ENCODE peak calls at places on chromosomes 16 and 17, in five cellular contexts. Q is K562, E is HCT116, T is endothelial cell of umbilical vein, V is H1. W is an unnamed sample.

GRCh38 chr17:35293151-35293837 is 50.4 kb downstream of the SLFN5 start:
- DNase-seq in E (no peak), T (no peak), Q (no peak), V (no peak), W (no peak)

GRCh38 chr17:50519141-50519834 is 11.0 kb downstream of the MYCBPAP start:
- DNase-seq in T (no peak), Q (no peak), E (no peak), V (no peak), W (no peak)

GRCh38 chr17:82967268-82968032 is 112.0 kb upstream of the METRNL start:
- DNase-seq in E (no peak), V (no peak), T (no peak), Q (no peak), W (no peak)

GRCh38 chr16:81843243-81843582 is 64.1 kb downstream of the PLCG2 start:
- DNase-seq in Q (no peak), T (no peak), V (no peak), E (peak), W (no peak)

GRCh38 chr17:78422872-78423588 is 44.6 kb downstream of the PGS1 start:
- DNase-seq in Q (no peak), V (no peak), T (no peak), E (no peak), W (no peak)

GRCh38 chr16:51636913-51637743 is 486.1 kb upstream of the SALL1 start:
- DNase-seq in Q (no peak), T (no peak), E (no peak), V (peak), W (peak)

GRCh38 chr16:24929409-24929808 is 83.6 kb downstream of the SLC5A11 start:
- DNase-seq in Q (no peak), E (no peak), T (no peak), V (no peak), W (no peak)

GRCh38 chr16:70736454-70737376 is 50.9 kb upstream of the MTSS2 start:
- DNase-seq in V (no peak), T (no peak), E (no peak), Q (no peak), W (peak)

GRCh38 chr17:28427372-28427771 is 21.4 kb upstream of the SLC46A1 start:
- DNase-seq in E (no peak), Q (no peak), V (no peak), T (no peak), W (no peak)

GRCh38 chr16:3363793-3364192 is 8.1 kb downstream of the OR2C1 start:
- DNase-seq in V (no peak), T (no peak), E (peak), Q (peak), W (peak)

GRCh38 chr16:29760567-29761279 is 14.9 kb upstream of the C16orf54 start:
- DNase-seq in T (no peak), E (no peak), V (no peak), Q (no peak), W (no peak)

GRCh38 chr16:63577891-63578290 is 1541.7 kb upstream of the CDH8 start:
- DNase-seq in Q (no peak), T (no peak), V (no peak), E (no peak), W (peak)

GRCh38 chr17:75881678-75882454 is 3.5 kb upstream of the TRIM47 start:
- DNase-seq in Q (no peak), E (no peak), V (no peak), T (no peak), W (no peak)

GRCh38 chr16:75048051-75048450 is 49.2 kb downstream of the ZNRF1 start:
- DNase-seq in Q (peak), V (no peak), E (no peak), T (no peak), W (no peak)

GRCh38 chr16:85878875-85879274 is 20.1 kb upstream of the IRF8 start:
- DNase-seq in V (no peak), E (no peak), Q (no peak), T (peak), W (peak)

GRCh38 chr17:79836952-79837887 is 2.0 kb downstream of the CBX4 start:
- DNase-seq in E (peak), Q (no peak), V (peak), T (no peak), W (peak)

GRCh38 chr16:66459878-66460277 is 32.8 kb downstream of the BEAN1 start:
- DNase-seq in T (no peak), E (no peak), V (peak), Q (no peak), W (peak)

GRCh38 chr16:3007059-3007956 is 5.4 kb upstream of the CLDN9 start:
- DNase-seq in Q (peak), V (no peak), T (no peak), E (no peak), W (peak)

GRCh38 chr17:75240394-75241142 is 20.8 kb downstream of the GGA3 start:
- DNase-seq in Q (peak), T (peak), E (peak), V (peak), W (peak)

GRCh38 chr17:2076461-2076984 is 21.6 kb downstream of the HIC1 start:
- DNase-seq in V (no peak), T (no peak), Q (no peak), E (no peak), W (no peak)

GRCh38 chr16:84368327-84368996 is at the start of gene ATP2C2:
- DNase-seq in V (peak), Q (no peak), T (no peak), E (peak), W (peak)

GRCh38 chr17:13833921-13834320 is 232.2 kb upstream of the HS3ST3A1 start:
- DNase-seq in V (no peak), T (no peak), Q (no peak), E (no peak), W (no peak)

GRCh38 chr16:12679660-12680272 is 123.9 kb downstream of the CPPED1 start:
- DNase-seq in Q (no peak), V (no peak), T (no peak), E (no peak), W (peak)

GRCh38 chr17:48565024-48565558 is 13.1 kb downstream of the HOXB4 start:
- DNase-seq in V (no peak), E (no peak), T (no peak), Q (no peak), W (no peak)

GRCh38 chr16:88809068-88809675 is 2.6 kb downstream of the APRT start:
- DNase-seq in E (no peak), V (no peak), T (no peak), Q (no peak), W (no peak)

GRCh38 chr17:75835315-75835987 is 8.8 kb downstream of the UNC13D start:
- DNase-seq in Q (peak), T (no peak), E (no peak), V (peak), W (peak)

GRCh38 chr17:80599546-80600305 is 55.1 kb downstream of the RPTOR start:
- DNase-seq in T (no peak), V (no peak), Q (peak), E (no peak), W (no peak)

GRCh38 chr16:58885528-58886170 is 151.5 kb upstream of the GOT2 start:
- DNase-seq in E (no peak), V (no peak), T (no peak), Q (no peak), W (no peak)

GRCh38 chr17:37787055-37787720 is 42.3 kb upstream of the HNF1B start:
- DNase-seq in E (no peak), V (no peak), Q (no peak), T (no peak), W (no peak)

GRCh38 chr17:43609613-43610385 is 51.9 kb downstream of the MEOX1 start:
- DNase-seq in E (no peak), Q (no peak), T (peak), V (no peak), W (peak)

GRCh38 chr17:10727192-10727591 is 2.6 kb downstream of the TMEM220 start:
- DNase-seq in Q (no peak), T (no peak), V (no peak), E (no peak), W (no peak)

GRCh38 chr16:6732166-6732565 is 600.5 kb upstream of the RBFOX1 start:
- DNase-seq in V (no peak), Q (no peak), E (no peak), T (no peak), W (peak)

GRCh38 chr16:76345093-76345735 is 68.0 kb downstream of the CNTNAP4 start:
- DNase-seq in Q (no peak), E (no peak), T (no peak), V (no peak), W (no peak)

GRCh38 chr16:31480851-31481250 is 2.1 kb upstream of the SLC5A2 start:
- DNase-seq in V (no peak), E (no peak), Q (peak), T (peak), W (no peak)

GRCh38 chr16:57672824-57673223 is 4.7 kb downstream of the ADGRG3 start:
- DNase-seq in T (no peak), V (no peak), Q (no peak), E (no peak), W (no peak)

GRCh38 chr17:11780621-11781020 is 182.4 kb downstream of the DNAH9 start:
- DNase-seq in E (no peak), T (no peak), V (no peak), Q (no peak), W (no peak)

GRCh38 chr16:79850348-79850747 is 249.8 kb upstream of the MAF start:
- DNase-seq in T (no peak), E (no peak), Q (no peak), V (no peak), W (no peak)

GRCh38 chr16:27222499-27223225 is 19.3 kb downstream of the KDM8 start:
- DNase-seq in V (no peak), T (no peak), E (no peak), Q (no peak), W (no peak)
- TF ChIP-seq POLR2AphosphoS5 in V (no peak), T (no peak), E (no peak), Q (no peak), W (no peak)

GRCh38 chr17:8119575-8120519 is 1.5 kb upstream of the ALOXE3 start:
- DNase-seq in Q (peak), E (peak), T (peak), V (peak), W (peak)
- H3K4me2 ChIP-seq in Q (peak), E (peak), T (peak), V (peak), W (peak)

GRCh38 chr16:15961557-15962205 is 12.3 kb downstream of the ABCC1 start:
- DNase-seq in E (no peak), Q (no peak), V (no peak), T (no peak), W (no peak)
- H2AFZ ChIP-seq in E (no peak), Q (no peak), V (no peak), T (no peak), W (no peak)

GRCh38 chr17:57604771-57605733 is 140.0 kb downstream of the CCDC182 start:
- DNase-seq in T (no peak), E (no peak), V (no peak), Q (no peak), W (peak)
- TF ChIP-seq POLR2AphosphoS5 in T (no peak), E (no peak), V (no peak), Q (no peak), W (no peak)

GRCh38 chr17:55272711-55273578 is 8.2 kb downstream of the HLF start:
- DNase-seq in V (no peak), E (no peak), Q (no peak), T (no peak), W (no peak)
- H3K4me2 ChIP-seq in V (no peak), E (no peak), Q (no peak), T (no peak), W (no peak)